ENCODE peak calls at places on chromosomes 2 and 18, in six cellular contexts. One of them, this sample, is unnamed.

GRCh38 chr2:180048256-180048655 is 41.2 kb upstream of the CWC22 start:
- DNase-seq in transverse colon: no peak
- DNase-seq in esophagus muscularis mucosa: no peak
- DNase-seq in A549: no peak
- DNase-seq in GM12878: no peak
- DNase-seq in stomach: no peak
- DNase-seq in this sample: no peak

GRCh38 chr2:20356042-20356441 is 5.4 kb upstream of the PUM2 start:
- DNase-seq in transverse colon: no peak
- DNase-seq in esophagus muscularis mucosa: no peak
- DNase-seq in A549: no peak
- DNase-seq in GM12878: no peak
- DNase-seq in stomach: no peak
- DNase-seq in this sample: no peak

GRCh38 chr2:144671695-144672094 is 151.8 kb upstream of the ZEB2 start:
- DNase-seq in transverse colon: no peak
- DNase-seq in esophagus muscularis mucosa: no peak
- DNase-seq in A549: no peak
- DNase-seq in GM12878: no peak
- DNase-seq in stomach: no peak
- DNase-seq in this sample: no peak

GRCh38 chr18:23438608-23439366 is 14.3 kb upstream of the RIOK3 start:
- DNase-seq in transverse colon: no peak
- DNase-seq in esophagus muscularis mucosa: no peak
- DNase-seq in A549: no peak
- DNase-seq in GM12878: no peak
- DNase-seq in stomach: no peak
- DNase-seq in this sample: no peak

GRCh38 chr2:2159336-2159735 is 171.7 kb downstream of the MYT1L start:
- DNase-seq in transverse colon: no peak
- DNase-seq in esophagus muscularis mucosa: no peak
- DNase-seq in A549: no peak
- DNase-seq in GM12878: no peak
- DNase-seq in stomach: no peak
- DNase-seq in this sample: no peak

GRCh38 chr2:226185613-226186211 is 613.9 kb downstream of the IRS1 start:
- DNase-seq in transverse colon: no peak
- DNase-seq in esophagus muscularis mucosa: no peak
- DNase-seq in A549: peak; percentile 81
- DNase-seq in GM12878: no peak
- DNase-seq in stomach: no peak
- DNase-seq in this sample: no peak

GRCh38 chr2:55010915-55011314 is 39.3 kb downstream of the RTN4 start:
- DNase-seq in transverse colon: no peak
- DNase-seq in esophagus muscularis mucosa: no peak
- DNase-seq in A549: peak; percentile 37
- DNase-seq in GM12878: no peak
- DNase-seq in stomach: no peak
- DNase-seq in this sample: no peak

GRCh38 chr2:157875720-157876065 is 437 bp downstream of the ACVR1 start:
- DNase-seq in transverse colon: peak; percentile 71
- DNase-seq in esophagus muscularis mucosa: no peak
- DNase-seq in A549: no peak
- DNase-seq in GM12878: no peak
- DNase-seq in stomach: peak; percentile 66
- DNase-seq in this sample: no peak

GRCh38 chr2:237025090-237025865 is 60.4 kb upstream of the COPS8 start:
- DNase-seq in transverse colon: peak; percentile 73
- DNase-seq in esophagus muscularis mucosa: no peak
- DNase-seq in A549: peak; percentile 88
- DNase-seq in GM12878: no peak
- DNase-seq in stomach: peak; percentile 51
- DNase-seq in this sample: no peak

GRCh38 chr18:34913837-34914755 is 127.1 kb upstream of the MAPRE2 start:
- DNase-seq in transverse colon: no peak
- DNase-seq in esophagus muscularis mucosa: no peak
- DNase-seq in A549: peak; percentile 82
- DNase-seq in GM12878: no peak
- DNase-seq in stomach: no peak
- DNase-seq in this sample: no peak

GRCh38 chr2:24928036-24928435 is 8.0 kb upstream of the ADCY3 start:
- DNase-seq in transverse colon: no peak
- DNase-seq in esophagus muscularis mucosa: no peak
- DNase-seq in A549: no peak
- DNase-seq in GM12878: no peak
- DNase-seq in stomach: no peak
- DNase-seq in this sample: no peak

GRCh38 chr2:24925815-24926214 is 5.8 kb upstream of the ADCY3 start:
- DNase-seq in transverse colon: no peak
- DNase-seq in esophagus muscularis mucosa: no peak
- DNase-seq in A549: no peak
- DNase-seq in GM12878: no peak
- DNase-seq in stomach: no peak
- DNase-seq in this sample: no peak

GRCh38 chr2:24924732-24925131 is 4.7 kb upstream of the ADCY3 start:
- DNase-seq in transverse colon: no peak
- DNase-seq in esophagus muscularis mucosa: no peak
- DNase-seq in A549: no peak
- DNase-seq in GM12878: no peak
- DNase-seq in stomach: no peak
- DNase-seq in this sample: no peak

GRCh38 chr2:24926220-24926601 is 6.2 kb upstream of the ADCY3 start:
- DNase-seq in transverse colon: no peak
- DNase-seq in esophagus muscularis mucosa: no peak
- DNase-seq in A549: no peak
- DNase-seq in GM12878: no peak
- DNase-seq in stomach: no peak
- DNase-seq in this sample: no peak

GRCh38 chr2:24926602-24927252 is 6.7 kb upstream of the ADCY3 start:
- DNase-seq in transverse colon: peak; percentile 32
- DNase-seq in esophagus muscularis mucosa: no peak
- DNase-seq in A549: no peak
- DNase-seq in GM12878: no peak
- DNase-seq in stomach: peak; percentile 38
- DNase-seq in this sample: peak; percentile 80
- H3K4me3 ChIP-seq in transverse colon: no peak overlapping the region
- H3K4me3 ChIP-seq in esophagus muscularis mucosa: peak overlapping the region; percentile 21
- H3K4me3 ChIP-seq in A549: no peak overlapping the region
- H3K4me3 ChIP-seq in GM12878: peak overlapping the region; percentile 27
- H3K4me3 ChIP-seq in stomach: peak overlapping the region; percentile 26
- H3K4me3 ChIP-seq in this sample: peak overlapping the region; percentile 19

DNA sequence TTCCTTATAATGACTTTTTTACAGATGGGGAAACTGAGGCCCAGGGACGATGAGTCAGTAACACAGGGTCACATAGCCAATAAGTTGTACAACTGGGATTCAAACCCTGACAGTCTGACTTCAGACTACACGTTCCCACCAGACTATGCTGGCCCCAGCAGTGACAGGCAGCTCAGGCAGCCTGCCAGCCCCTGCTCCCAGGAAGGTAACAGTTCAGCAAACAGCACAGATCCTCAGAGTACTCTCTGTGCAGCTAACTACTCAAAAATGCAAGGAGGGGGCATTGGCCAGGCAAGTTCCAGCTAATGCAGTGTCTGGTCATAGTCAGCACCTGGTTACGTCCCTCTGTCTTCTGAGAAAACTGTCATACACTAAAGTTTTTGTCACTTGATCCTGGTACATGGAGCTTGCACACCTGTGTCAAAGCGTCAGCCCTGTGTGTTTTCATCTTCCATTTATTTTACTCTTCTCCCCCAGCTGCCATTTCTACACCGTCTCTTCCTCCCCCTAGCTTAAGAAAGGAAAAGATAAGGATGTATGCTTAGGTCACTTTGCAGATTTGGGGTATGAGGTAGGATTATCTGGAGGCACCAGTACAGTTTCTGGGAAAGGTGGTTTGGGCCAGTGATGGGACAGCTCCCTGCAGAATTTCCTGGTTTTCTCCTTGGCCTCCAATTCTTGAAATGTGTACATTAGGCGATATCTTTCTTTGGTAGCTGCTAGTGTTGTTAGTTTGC is 4.5 kb downstream of the SMARCAL1 start:
- DNase-seq in transverse colon: no peak
- DNase-seq in esophagus muscularis mucosa: no peak
- DNase-seq in A549: no peak
- DNase-seq in GM12878: no peak
- DNase-seq in stomach: no peak
- DNase-seq in this sample: no peak
- TF ChIP-seq EP300 in transverse colon: no peak
- TF ChIP-seq EP300 in esophagus muscularis mucosa: no peak
- TF ChIP-seq EP300 in A549: no peak
- TF ChIP-seq EP300 in GM12878: no peak
- TF ChIP-seq EP300 in stomach: no peak
- TF ChIP-seq EP300 in this sample: no peak

DNA sequence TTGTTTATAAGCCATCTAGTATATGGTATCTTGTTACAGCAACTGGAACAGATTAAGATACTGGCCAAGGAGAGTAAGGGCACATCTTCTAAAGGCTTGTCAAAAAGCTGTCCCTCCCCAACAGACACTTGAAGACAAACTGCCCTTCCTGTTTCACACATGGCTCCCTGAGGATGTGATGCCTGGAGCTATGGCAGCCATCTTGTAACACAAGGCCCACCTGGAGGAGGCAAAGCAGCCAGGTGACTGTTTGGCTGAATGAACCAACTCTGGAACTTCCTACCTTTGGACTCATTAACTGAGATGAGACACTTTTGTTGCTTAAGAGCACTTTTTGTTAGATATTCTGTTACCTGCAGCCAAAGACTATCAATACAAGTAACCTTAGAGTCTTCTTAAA is 54.4 kb downstream of the SNORC start:
- DNase-seq in transverse colon: no peak
- DNase-seq in esophagus muscularis mucosa: no peak
- DNase-seq in A549: no peak
- DNase-seq in GM12878: no peak
- DNase-seq in stomach: no peak
- DNase-seq in this sample: no peak
- H3K4me3 ChIP-seq in transverse colon: no peak overlapping the region
- H3K4me3 ChIP-seq in esophagus muscularis mucosa: no peak overlapping the region
- H3K4me3 ChIP-seq in A549: no peak overlapping the region
- H3K4me3 ChIP-seq in GM12878: no peak overlapping the region
- H3K4me3 ChIP-seq in stomach: no peak overlapping the region
- H3K4me3 ChIP-seq in this sample: no peak overlapping the region

GRCh38 chr2:173462908-173463840 is 108.5 kb downstream of the CDCA7 start:
- DNase-seq in transverse colon: peak; percentile 60
- DNase-seq in esophagus muscularis mucosa: no peak
- DNase-seq in A549: no peak
- DNase-seq in GM12878: no peak
- DNase-seq in stomach: no peak
- DNase-seq in this sample: no peak
- TF ChIP-seq EP300 in transverse colon: no peak
- TF ChIP-seq EP300 in esophagus muscularis mucosa: no peak
- TF ChIP-seq EP300 in A549: no peak
- TF ChIP-seq EP300 in GM12878: no peak
- TF ChIP-seq EP300 in stomach: no peak
- TF ChIP-seq EP300 in this sample: no peak

GRCh38 chr2:98608118-98608961 is at the start of the genes COA5 and UNC50:
- DNase-seq in transverse colon: peak; percentile 92
- DNase-seq in esophagus muscularis mucosa: peak; percentile 97
- DNase-seq in A549: peak; percentile 94
- DNase-seq in GM12878: peak; percentile 37
- DNase-seq in stomach: peak; percentile 89
- DNase-seq in this sample: peak; percentile 93

GRCh38 chr2:98607741-98608117 is 583 bp downstream of the COA5 start:
- DNase-seq in transverse colon: no peak
- DNase-seq in esophagus muscularis mucosa: no peak
- DNase-seq in A549: no peak
- DNase-seq in GM12878: no peak
- DNase-seq in stomach: no peak
- DNase-seq in this sample: no peak

GRCh38 chr2:98608962-98609604 is 694 bp downstream of the UNC50 start:
- DNase-seq in transverse colon: peak; percentile 20
- DNase-seq in esophagus muscularis mucosa: no peak
- DNase-seq in A549: peak; percentile 7
- DNase-seq in GM12878: no peak
- DNase-seq in stomach: no peak
- DNase-seq in this sample: no peak

GRCh38 chr2:98606431-98606830 is 1.9 kb downstream of the COA5 start:
- DNase-seq in transverse colon: no peak
- DNase-seq in esophagus muscularis mucosa: no peak
- DNase-seq in A549: no peak
- DNase-seq in GM12878: no peak
- DNase-seq in stomach: no peak
- DNase-seq in this sample: no peak

DNA sequence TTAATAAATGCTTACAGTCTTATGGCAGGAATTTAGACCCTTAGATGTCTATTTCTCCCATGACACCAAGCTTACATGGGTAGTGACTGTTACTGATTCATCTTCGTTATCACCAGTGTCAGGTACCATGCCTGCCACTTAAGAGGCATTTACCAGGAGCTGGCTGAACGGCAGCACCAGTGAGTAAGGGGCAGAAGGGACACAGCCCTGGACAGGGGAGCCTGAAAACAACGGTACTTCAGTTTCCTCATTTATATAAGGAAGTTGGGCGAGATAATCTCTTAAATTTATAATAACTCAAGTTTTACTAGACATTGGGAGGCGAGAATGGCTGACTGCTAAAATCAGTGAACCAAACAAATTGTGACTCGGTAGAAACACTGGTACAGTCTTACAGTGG is 1.2 kb downstream of the COA5 start:
- DNase-seq in transverse colon: no peak
- DNase-seq in esophagus muscularis mucosa: no peak
- DNase-seq in A549: no peak
- DNase-seq in GM12878: no peak
- DNase-seq in stomach: no peak
- DNase-seq in this sample: no peak
- H3K4me3 ChIP-seq in transverse colon: no peak overlapping the region
- H3K4me3 ChIP-seq in esophagus muscularis mucosa: peak overlapping the region; percentile 72
- H3K4me3 ChIP-seq in A549: peak overlapping the region; percentile 82
- H3K4me3 ChIP-seq in GM12878: peak overlapping the region; percentile 87
- H3K4me3 ChIP-seq in stomach: peak overlapping the region; percentile 92
- H3K4me3 ChIP-seq in this sample: peak overlapping the region; percentile 95

GRCh38 chr2:96508521-96509113 is 3.5 kb upstream of the NEURL3 start:
- DNase-seq in transverse colon: no peak
- DNase-seq in esophagus muscularis mucosa: no peak
- DNase-seq in A549: no peak
- DNase-seq in GM12878: no peak
- DNase-seq in stomach: no peak
- DNase-seq in this sample: no peak

GRCh38 chr2:96507957-96508520 is 2.9 kb upstream of the NEURL3 start:
- DNase-seq in transverse colon: peak; percentile 83
- DNase-seq in esophagus muscularis mucosa: no peak
- DNase-seq in A549: peak; percentile 60
- DNase-seq in GM12878: no peak
- DNase-seq in stomach: peak; percentile 80
- DNase-seq in this sample: peak; percentile 55

GRCh38 chr2:96506907-96507240 is 1.7 kb upstream of the NEURL3 start:
- DNase-seq in transverse colon: no peak
- DNase-seq in esophagus muscularis mucosa: no peak
- DNase-seq in A549: no peak
- DNase-seq in GM12878: no peak
- DNase-seq in stomach: no peak
- DNase-seq in this sample: no peak

GRCh38 chr2:96505231-96505889 is at the start of gene NEURL3:
- DNase-seq in transverse colon: no peak
- DNase-seq in esophagus muscularis mucosa: peak; percentile 91
- DNase-seq in A549: peak; percentile 72
- DNase-seq in GM12878: no peak
- DNase-seq in stomach: no peak
- DNase-seq in this sample: no peak

GRCh38 chr2:96506016-96506906 is 1.1 kb upstream of the NEURL3 start:
- DNase-seq in transverse colon: no peak
- DNase-seq in esophagus muscularis mucosa: no peak
- DNase-seq in A549: no peak
- DNase-seq in GM12878: no peak
- DNase-seq in stomach: no peak
- DNase-seq in this sample: no peak
- TF ChIP-seq EP300 in transverse colon: no peak
- TF ChIP-seq EP300 in esophagus muscularis mucosa: no peak
- TF ChIP-seq EP300 in A549: no peak
- TF ChIP-seq EP300 in GM12878: no peak
- TF ChIP-seq EP300 in stomach: no peak
- TF ChIP-seq EP300 in this sample: no peak

This sample was measured in ovary.